ENCODE peak calls at places on chromosomes 5 and 9, in four cellular contexts. One of them, this sample, is unnamed. For H3F3A, the result is how much of the 10 kb centered on the place peaks cover.

GRCh38 chr9:70449461-70449860 is 35.0 kb upstream of the KLF9 start:
- DNase-seq in neural progenitor cell: no peak
- DNase-seq in SK-N-SH: no peak
- DNase-seq in PC-3: no peak
- DNase-seq in this sample: no peak

GRCh38 chr5:35229076-35230042 is 928 bp downstream of the PRLR start:
- DNase-seq in SK-N-SH: peak
- DNase-seq in PC-3: peak
- DNase-seq in neural progenitor cell: peak
- DNase-seq in this sample: peak

GRCh38 chr9:113538131-113538530 is 74.6 kb downstream of the RGS3 start:
- DNase-seq in PC-3: no peak
- DNase-seq in SK-N-SH: no peak
- DNase-seq in neural progenitor cell: no peak
- DNase-seq in this sample: no peak

GRCh38 chr9:137670391-137671195 is 51.8 kb downstream of the EHMT1 start:
- DNase-seq in PC-3: no peak
- DNase-seq in SK-N-SH: no peak
- DNase-seq in neural progenitor cell: peak
- DNase-seq in this sample: no peak

GRCh38 chr5:170420809-170421412 is 31.7 kb upstream of the KCNMB1 start:
- DNase-seq in PC-3: peak
- DNase-seq in neural progenitor cell: peak
- DNase-seq in SK-N-SH: peak
- DNase-seq in this sample: peak

GRCh38 chr5:108762660-108763059 is 15.0 kb downstream of the FER start:
- DNase-seq in neural progenitor cell: no peak
- DNase-seq in PC-3: no peak
- DNase-seq in SK-N-SH: no peak
- DNase-seq in this sample: no peak

GRCh38 chr9:84711936-84712335 is 42.4 kb downstream of the NTRK2 start:
- DNase-seq in PC-3: peak
- DNase-seq in neural progenitor cell: no peak
- DNase-seq in SK-N-SH: peak
- DNase-seq in this sample: no peak

GRCh38 chr5:68834486-68834885 is 259.3 kb upstream of the SLC30A5 start:
- DNase-seq in PC-3: no peak
- DNase-seq in neural progenitor cell: no peak
- DNase-seq in SK-N-SH: no peak
- DNase-seq in this sample: no peak

GRCh38 chr9:68872026-68872501 is 141.8 kb downstream of the PRKACG start:
- DNase-seq in neural progenitor cell: peak
- DNase-seq in SK-N-SH: no peak
- DNase-seq in PC-3: no peak
- DNase-seq in this sample: no peak

DNA sequence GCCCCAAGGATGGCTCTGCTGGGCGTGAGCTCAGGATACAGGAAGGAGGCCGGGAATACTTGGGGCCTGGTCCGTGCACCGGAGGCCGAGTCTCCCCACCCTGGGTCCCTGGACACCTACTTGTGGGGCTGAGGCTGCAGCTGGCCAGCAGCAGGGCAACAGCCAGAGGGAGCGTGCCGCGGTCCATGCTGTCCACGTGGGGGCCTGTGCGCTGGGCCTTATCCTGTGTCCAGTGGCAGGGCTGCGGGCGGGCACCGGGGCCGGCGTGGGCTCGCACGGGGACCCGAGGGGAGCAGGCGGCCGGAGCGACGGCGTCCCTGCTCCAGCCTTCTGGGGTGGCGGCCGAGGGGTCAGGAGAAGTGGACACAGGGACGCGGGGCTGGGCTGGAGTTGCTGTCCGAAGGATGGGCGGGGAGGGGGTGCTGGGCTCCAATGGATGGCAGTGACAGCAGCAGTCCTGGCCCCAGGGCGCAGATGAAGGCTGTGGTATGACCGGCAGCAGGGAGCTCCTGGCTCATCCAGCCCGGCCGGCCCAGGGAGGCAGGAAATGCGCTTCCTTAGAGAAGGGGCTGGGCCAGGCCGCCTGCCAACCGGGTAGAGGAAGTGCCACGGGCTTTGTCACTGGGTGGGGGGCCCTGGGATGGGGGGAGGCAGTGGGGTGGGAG is at the start of gene ENG:
- DNase-seq in neural progenitor cell: no peak
- DNase-seq in SK-N-SH: peak
- DNase-seq in PC-3: no peak
- DNase-seq in this sample: no peak
- TF ChIP-seq CTCF in neural progenitor cell: no peak
- TF ChIP-seq CTCF in SK-N-SH: peak
- TF ChIP-seq CTCF in PC-3: no peak
- TF ChIP-seq CTCF in this sample: no peak

GRCh38 chr9:97984188-97985057 is 1.3 kb downstream of the ANP32B start:
- DNase-seq in SK-N-SH: peak
- DNase-seq in PC-3: peak
- DNase-seq in neural progenitor cell: peak
- DNase-seq in this sample: peak

GRCh38 chr9:97987490-97987889 is 4.3 kb downstream of the ANP32B start:
- DNase-seq in SK-N-SH: no peak
- DNase-seq in neural progenitor cell: no peak
- DNase-seq in PC-3: no peak
- DNase-seq in this sample: no peak

GRCh38 chr9:97983524-97984187 is 515 bp downstream of the ANP32B start:
- DNase-seq in neural progenitor cell: peak
- DNase-seq in SK-N-SH: peak
- DNase-seq in PC-3: peak
- DNase-seq in this sample: peak

GRCh38 chr9:97986466-97986865 is 3.3 kb downstream of the ANP32B start:
- DNase-seq in PC-3: no peak
- DNase-seq in neural progenitor cell: no peak
- DNase-seq in SK-N-SH: no peak
- DNase-seq in this sample: no peak

DNA sequence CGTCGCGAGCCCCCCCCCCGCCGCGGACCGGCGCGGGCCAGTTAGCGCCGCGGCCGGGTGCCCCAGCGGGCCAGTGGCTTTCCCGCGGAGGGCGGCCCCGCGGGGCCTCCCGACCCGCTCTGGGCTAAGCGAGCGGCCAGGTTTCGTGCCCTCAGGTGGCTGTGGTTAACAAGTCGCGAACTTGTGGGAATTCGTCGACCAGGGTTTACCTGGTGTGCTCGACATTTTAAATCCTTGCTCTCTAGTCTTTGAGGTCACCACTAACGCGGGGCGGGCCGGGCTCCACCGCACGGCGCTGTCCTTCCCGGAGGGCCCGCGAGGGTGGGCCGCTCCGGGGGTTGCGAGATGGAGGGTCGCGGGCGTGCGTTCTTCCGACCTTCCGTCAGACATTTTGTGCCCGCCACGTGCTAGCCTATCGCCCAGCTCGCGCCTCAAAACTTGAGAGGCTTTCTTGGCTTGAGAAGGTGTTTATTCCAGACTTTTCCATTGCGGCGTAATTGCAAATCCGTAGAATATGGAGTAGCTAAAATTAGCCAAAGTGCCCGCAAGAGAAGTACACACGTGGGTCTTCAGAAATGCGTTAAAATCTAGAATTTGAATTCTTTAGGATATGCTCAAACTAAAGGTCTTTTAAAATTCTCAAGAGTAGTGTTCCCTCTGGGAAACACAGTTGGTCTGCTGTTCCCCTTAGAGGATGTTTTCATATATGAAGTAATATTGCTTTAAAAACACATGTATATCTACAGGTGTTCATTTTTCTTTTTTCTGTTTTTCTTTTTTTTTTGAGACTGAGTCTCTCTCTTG is 2.1 kb downstream of the ANP32B start:
- DNase-seq in PC-3: peak
- DNase-seq in SK-N-SH: no peak
- DNase-seq in neural progenitor cell: peak
- DNase-seq in this sample: peak
- H3K9ac ChIP-seq in PC-3: peak
- H3K9ac ChIP-seq in SK-N-SH: peak
- H3K9ac ChIP-seq in neural progenitor cell: no peak
- H3K9ac ChIP-seq in this sample: peak

GRCh38 chr5:159527546-159527945 is 197.3 kb upstream of the IL12B start:
- DNase-seq in neural progenitor cell: no peak
- DNase-seq in PC-3: no peak
- DNase-seq in SK-N-SH: no peak
- DNase-seq in this sample: no peak

GRCh38 chr5:159536166-159536565 is 205.9 kb upstream of the IL12B start:
- DNase-seq in neural progenitor cell: no peak
- DNase-seq in SK-N-SH: no peak
- DNase-seq in PC-3: no peak
- DNase-seq in this sample: no peak

GRCh38 chr5:159533197-159533596 is 202.9 kb upstream of the IL12B start:
- DNase-seq in PC-3: peak
- DNase-seq in neural progenitor cell: no peak
- DNase-seq in SK-N-SH: no peak
- DNase-seq in this sample: no peak

GRCh38 chr5:159536626-159537025 is 206.3 kb upstream of the IL12B start:
- DNase-seq in SK-N-SH: no peak
- DNase-seq in PC-3: peak
- DNase-seq in neural progenitor cell: no peak
- DNase-seq in this sample: no peak

DNA sequence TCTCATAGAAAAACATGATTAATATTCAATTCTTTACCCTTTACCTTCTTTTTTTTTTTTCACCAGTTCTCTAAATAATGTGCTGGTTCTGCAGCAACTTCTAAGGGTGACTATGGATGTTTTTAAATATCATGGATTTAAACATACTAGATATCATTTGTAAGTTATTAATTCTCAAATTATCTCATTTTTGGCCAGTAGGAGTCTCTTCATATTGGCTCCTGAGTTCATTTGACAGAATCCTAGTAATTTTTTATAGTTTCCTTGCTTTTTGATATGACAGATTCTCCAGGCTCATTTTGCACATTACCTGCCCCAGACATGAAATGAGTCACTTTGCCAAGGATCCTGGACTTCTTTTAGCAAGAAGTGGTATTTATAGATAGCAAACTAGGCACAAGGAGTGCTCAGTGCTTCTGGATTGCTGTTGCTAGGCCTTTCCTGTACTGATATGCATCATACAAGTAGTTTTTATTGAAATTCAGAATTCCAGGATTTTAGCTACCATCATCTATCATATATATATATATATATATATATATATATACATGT is 201.3 kb upstream of the IL12B start:
- DNase-seq in SK-N-SH: no peak
- DNase-seq in PC-3: peak
- DNase-seq in neural progenitor cell: no peak
- DNase-seq in this sample: no peak
- H3F3A ChIP-seq in SK-N-SH: under half
- H3F3A ChIP-seq in PC-3: under half
- H3F3A ChIP-seq in neural progenitor cell: under half
- H3F3A ChIP-seq in this sample: under half

GRCh38 chr5:94329115-94329514 is 289.3 kb downstream of the KIAA0825 start:
- DNase-seq in neural progenitor cell: peak
- DNase-seq in SK-N-SH: no peak
- DNase-seq in PC-3: no peak
- DNase-seq in this sample: no peak

DNA sequence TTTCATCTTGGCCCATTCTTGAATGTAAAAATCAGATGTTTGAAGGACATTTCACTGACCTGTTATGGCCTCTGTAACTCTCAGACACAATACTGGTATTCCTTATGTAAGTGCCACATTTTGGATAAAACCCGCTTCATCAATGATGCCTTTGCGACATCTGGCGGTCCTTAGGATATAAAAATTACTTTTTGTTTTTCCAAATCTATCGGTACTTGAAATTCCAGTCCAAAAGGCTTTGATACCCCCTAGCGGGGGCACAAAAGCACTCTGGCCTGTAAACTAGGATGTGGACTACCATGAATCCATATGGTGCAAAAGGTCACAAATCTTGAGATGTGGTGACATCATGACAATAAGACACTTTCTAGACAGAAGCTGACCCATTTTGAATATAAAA is 291.8 kb downstream of the KIAA0825 start:
- DNase-seq in SK-N-SH: no peak
- DNase-seq in PC-3: peak
- DNase-seq in neural progenitor cell: no peak
- DNase-seq in this sample: no peak
- TF ChIP-seq CTCF in SK-N-SH: no peak
- TF ChIP-seq CTCF in PC-3: peak
- TF ChIP-seq CTCF in neural progenitor cell: no peak
- TF ChIP-seq CTCF in this sample: no peak

DNA sequence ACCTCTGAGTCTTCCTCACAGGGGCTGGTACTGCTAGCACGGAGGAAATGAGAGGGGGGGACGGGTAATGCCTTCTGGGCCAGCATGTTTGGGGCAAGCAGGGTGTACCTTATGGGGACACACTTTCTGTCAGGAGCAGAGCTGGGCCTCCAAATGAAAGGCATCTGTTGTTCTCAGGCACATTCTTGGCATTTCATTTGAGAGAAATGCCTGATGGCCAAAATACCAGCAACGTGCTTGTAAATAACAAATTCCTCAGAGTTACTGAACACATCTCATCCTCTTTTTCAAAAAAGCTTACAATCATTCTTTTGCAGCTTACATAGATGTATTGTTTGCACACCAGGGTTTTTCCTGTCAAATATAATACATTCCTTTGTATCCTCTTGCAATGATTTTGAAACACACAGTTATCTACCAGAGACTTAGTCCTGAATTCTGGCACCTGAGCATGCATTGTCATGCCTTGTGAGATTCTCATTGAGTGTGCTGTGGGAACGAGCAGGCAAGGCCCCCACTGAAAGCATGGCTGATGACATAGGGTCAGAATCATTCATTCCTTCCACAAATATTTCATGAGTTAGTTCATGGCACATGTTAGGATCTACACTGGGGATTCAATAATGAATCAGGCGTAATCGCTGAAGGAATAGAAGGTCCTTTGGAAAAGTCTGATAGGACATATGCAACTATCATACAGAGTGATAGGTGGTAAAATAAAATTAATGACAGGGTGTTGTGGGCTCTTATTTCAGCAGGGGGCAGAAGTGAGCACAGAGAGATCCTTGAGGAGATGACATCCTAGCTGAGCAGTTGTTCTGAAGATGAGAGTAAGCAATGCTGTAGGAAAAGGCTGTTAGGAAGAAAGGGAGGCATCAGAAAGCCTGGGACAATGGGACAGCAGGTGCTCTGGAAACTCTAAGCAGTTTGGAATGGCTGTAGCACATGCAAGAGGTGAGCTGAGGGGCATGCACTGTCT is 260.9 kb upstream of the TUT7 start:
- DNase-seq in SK-N-SH: peak
- DNase-seq in PC-3: peak
- DNase-seq in neural progenitor cell: peak
- DNase-seq in this sample: no peak
- H3K9ac ChIP-seq in SK-N-SH: no peak
- H3K9ac ChIP-seq in PC-3: no peak
- H3K9ac ChIP-seq in neural progenitor cell: no peak
- H3K9ac ChIP-seq in this sample: no peak

GRCh38 chr9:124266826-124267201 is 9.1 kb downstream of the NEK6 start:
- DNase-seq in neural progenitor cell: no peak
- DNase-seq in PC-3: no peak
- DNase-seq in SK-N-SH: no peak
- DNase-seq in this sample: no peak
- H3F3A ChIP-seq in neural progenitor cell: under half
- H3F3A ChIP-seq in PC-3: under half
- H3F3A ChIP-seq in SK-N-SH: under half
- H3F3A ChIP-seq in this sample: under half